ENCODE peak calls at places on chromosomes 7 and 10, in six cellular contexts. R, U, I, H, M and K are unnamed samples.

GRCh38 chr7:55494951-55495350 is 77.4 kb downstream of the VOPP1 start:
- DNase-seq in H (no peak), I (no peak), M (no peak), U (peak), R (no peak), K (no peak)

GRCh38 chr10:33152146-33152545 is 182.3 kb downstream of the NRP1 start:
- DNase-seq in I (no peak), U (no peak), H (no peak), R (no peak), M (peak), K (no peak)

GRCh38 chr7:99825873-99826272 is 1.9 kb upstream of the CYP3A43 start:
- DNase-seq in U (no peak), I (no peak), M (no peak), R (no peak), H (no peak), K (no peak)

GRCh38 chr10:93991101-93991500 is 2.6 kb upstream of the PLCE1 start:
- DNase-seq in U (no peak), R (no peak), I (no peak), M (no peak), H (no peak), K (no peak)

GRCh38 chr7:98210513-98211220 is 572 bp upstream of the BHLHA15 start:
- DNase-seq in U (peak), H (peak), M (no peak), I (peak), R (peak), K (peak)

GRCh38 chr7:76310102-76310957 is 7.9 kb downstream of the HSPB1 start:
- DNase-seq in M (no peak), I (no peak), R (no peak), H (no peak), U (no peak), K (no peak)

GRCh38 chr7:71735961-71736556 is 604.1 kb downstream of the GALNT17 start:
- DNase-seq in M (peak), H (peak), R (peak), U (peak), I (peak), K (peak)

GRCh38 chr10:86258488-86258887 is 108.1 kb downstream of the GRID1 start:
- DNase-seq in I (peak), M (no peak), H (no peak), R (peak), U (peak), K (peak)

GRCh38 chr7:49513939-49514338 is 259.5 kb upstream of the VWC2 start:
- DNase-seq in M (no peak), I (no peak), U (no peak), H (no peak), R (no peak), K (no peak)